ENCODE peak calls at places on chromosomes 2 and 18, in four cellular contexts. J is suprapubic skin, V is astrocyte of the cerebellum, I is AG04450. M is an unnamed sample.

GRCh38 chr2:20593072-20594034 is 57.5 kb downstream of the HS1BP3 start:
- DNase-seq in V (peak; percentile 75), J (peak; percentile 73), I (peak; percentile 59), M (peak; percentile 87)

GRCh38 chr2:52034706-52035105 is 1002.8 kb upstream of the NRXN1 start:
- DNase-seq in J (no peak), V (no peak), I (no peak), M (no peak)

GRCh38 chr2:163884416-163884815 is 148.6 kb upstream of the FIGN start:
- DNase-seq in I (no peak), V (no peak), J (no peak), M (no peak)

GRCh38 chr2:134173338-134174016 is 80.4 kb upstream of the MGAT5 start:
- DNase-seq in I (no peak), J (no peak), V (no peak), M (no peak)

GRCh38 chr2:46375566-46376125 is 78.4 kb downstream of the EPAS1 start:
- DNase-seq in V (no peak), J (no peak), I (no peak), M (peak; percentile 56)

GRCh38 chr2:145108959-145109710 is 589.2 kb upstream of the ZEB2 start:
- DNase-seq in V (no peak), I (no peak), J (no peak), M (no peak)

GRCh38 chr18:37277753-37278152 is 287.8 kb downstream of the CELF4 start:
- DNase-seq in J (no peak), I (no peak), V (no peak), M (no peak)

GRCh38 chr2:166494140-166494544 is at the start of gene SCN7A:
- DNase-seq in I (peak; percentile 67), J (peak; percentile 87), V (no peak), M (peak; percentile 68)

GRCh38 chr2:119225084-119225864 is 1.6 kb downstream of the STEAP3 start:
- DNase-seq in J (no peak), I (no peak), V (no peak), M (no peak)

GRCh38 chr18:36680042-36680441 is 148.8 kb downstream of the TPGS2 start:
- DNase-seq in I (no peak), V (no peak), J (no peak), M (no peak)

GRCh38 chr2:207467716-207468347 is 61.9 kb upstream of the CREB1 start:
- DNase-seq in J (no peak), V (peak; percentile 56), I (peak; percentile 63), M (no peak)

GRCh38 chr2:147082850-147083522 is 761.8 kb upstream of the ACVR2A start:
- DNase-seq in J (no peak), I (peak; percentile 32), V (peak; percentile 85), M (no peak)

GRCh38 chr2:10336283-10336682 is 33.6 kb downstream of the HPCAL1 start:
- DNase-seq in J (no peak), I (no peak), V (no peak), M (no peak)

GRCh38 chr18:54742654-54743053 is 85.6 kb upstream of the RAB27B start:
- DNase-seq in V (peak; percentile 100), J (no peak), I (peak; percentile 93), M (no peak)

GRCh38 chr2:169291517-169291916 is 70.8 kb downstream of the LRP2 start:
- DNase-seq in I (no peak), V (no peak), J (no peak), M (no peak)

GRCh38 chr2:237199082-237199481 is 113.4 kb downstream of the COPS8 start:
- DNase-seq in J (no peak), V (no peak), I (no peak), M (no peak)

GRCh38 chr2:66512626-66513025 is 77.7 kb downstream of the MEIS1 start:
- DNase-seq in J (no peak), V (no peak), I (no peak), M (no peak)

GRCh38 chr2:168137510-168138180 is 109.8 kb downstream of the STK39 start:
- DNase-seq in I (no peak), J (no peak), V (no peak), M (no peak)

GRCh38 chr2:134230885-134231284 is 23.0 kb upstream of the MGAT5 start:
- DNase-seq in I (no peak), V (no peak), J (no peak), M (no peak)

GRCh38 chr18:38940863-38941531 is 1375.4 kb upstream of the CELF4 start:
- DNase-seq in I (no peak), V (peak; percentile 15), J (no peak), M (no peak)

GRCh38 chr18:76357174-76357573 is 137.9 kb downstream of the ZNF516 start:
- DNase-seq in J (no peak), V (no peak), I (no peak), M (no peak)

GRCh38 chr2:232389327-232389726 is 10.8 kb downstream of the ALPP start:
- DNase-seq in J (no peak), V (peak; percentile 37), I (no peak), M (no peak)

GRCh38 chr2:56898986-56899385 is 715.2 kb downstream of the CCDC85A start:
- DNase-seq in J (no peak), V (no peak), I (no peak), M (no peak)

GRCh38 chr2:31666878-31667277 is 86.1 kb upstream of the SRD5A2 start:
- DNase-seq in J (no peak), V (no peak), I (no peak), M (no peak)

GRCh38 chr2:96158554-96158940 is 13.3 kb upstream of the DUSP2 start:
- DNase-seq in I (no peak), V (no peak), J (no peak), M (no peak)

GRCh38 chr2:138730497-138731030 is 49.6 kb downstream of the NXPH2 start:
- DNase-seq in I (no peak), V (no peak), J (no peak), M (no peak)

GRCh38 chr2:159658887-159659437 is 42.6 kb upstream of the BAZ2B start:
- DNase-seq in J (no peak), I (no peak), V (no peak), M (no peak)

GRCh38 chr2:235675678-235676535 is 182.1 kb downstream of the AGAP1 start:
- DNase-seq in V (peak; percentile 6), J (no peak), I (no peak), M (no peak)

GRCh38 chr2:158042666-158043065 is 59.0 kb upstream of the UPP2 start:
- DNase-seq in J (no peak), I (no peak), V (no peak), M (no peak)

GRCh38 chr2:37669500-37669899 is 1.9 kb downstream of the CDC42EP3 start:
- DNase-seq in I (no peak), V (no peak), J (no peak), M (no peak)
- H3K4me3 ChIP-seq in I (peak overlapping the region; percentile 90), V (peak overlapping the region; percentile 96), J (peak overlapping the region; percentile 68), M (peak overlapping the region; percentile 99)

GRCh38 chr18:31099490-31100230 is 2.6 kb downstream of the DSC2 start:
- DNase-seq in J (no peak), V (no peak), I (no peak), M (no peak)

GRCh38 chr18:31100598-31101147 is 1.5 kb downstream of the DSC2 start:
- DNase-seq in J (no peak), I (no peak), V (no peak), M (no peak)

GRCh38 chr18:31102020-31102684 is at the start of gene DSC2:
- DNase-seq in V (no peak), J (peak; percentile 79), I (no peak), M (peak; percentile 72)

GRCh38 chr18:31102941-31103340 is 720 bp upstream of the DSC2 start:
- DNase-seq in J (no peak), I (no peak), V (no peak), M (no peak)

DNA sequence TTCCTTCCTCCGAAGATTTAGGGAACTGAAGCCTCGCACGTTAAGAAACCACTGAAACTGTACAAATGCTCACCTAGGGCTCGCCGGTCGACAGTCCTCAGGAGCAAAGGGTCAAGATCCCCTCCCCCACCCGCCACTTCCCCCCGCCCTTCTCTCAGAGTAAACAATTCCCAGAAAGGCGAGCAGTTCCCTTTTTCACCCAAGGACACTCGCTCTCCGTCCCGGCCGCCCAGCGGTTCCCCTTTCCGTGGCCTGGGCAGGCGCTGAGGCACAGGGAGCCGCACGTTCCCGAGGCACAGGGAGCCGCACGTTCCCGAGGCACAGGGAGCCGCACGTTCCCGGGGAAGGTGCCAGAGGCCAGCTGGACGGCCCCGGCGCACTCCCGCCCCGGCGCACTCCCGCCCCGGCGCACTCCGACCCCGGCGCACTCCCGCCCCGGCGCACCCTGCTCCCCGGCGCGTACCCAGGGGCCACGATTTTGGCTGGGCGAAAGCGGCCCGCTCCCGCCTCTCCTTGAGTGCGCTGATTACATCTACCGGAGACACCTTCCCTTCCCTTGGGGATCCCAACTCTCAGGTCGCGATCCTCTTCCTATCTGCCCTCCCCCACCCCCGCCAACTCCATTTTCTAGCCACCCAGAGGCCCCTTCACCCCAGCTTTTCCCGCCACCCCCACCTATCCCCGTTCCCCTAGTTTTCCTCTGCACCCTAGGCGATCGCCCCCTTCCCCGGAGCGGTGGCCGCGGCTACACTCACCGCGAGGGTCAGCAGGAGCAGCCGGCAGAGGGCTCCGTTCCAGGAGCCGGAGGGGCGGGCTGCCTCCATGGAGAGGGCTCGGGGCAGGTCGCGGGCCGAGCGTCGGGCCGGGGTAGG is 837 bp downstream of the DSC2 start:
- DNase-seq in V (no peak), J (peak; percentile 83), I (no peak), M (peak; percentile 72)
- TF ChIP-seq CTCF in V (no peak), J (no peak), I (no peak), M (no peak)

DNA sequence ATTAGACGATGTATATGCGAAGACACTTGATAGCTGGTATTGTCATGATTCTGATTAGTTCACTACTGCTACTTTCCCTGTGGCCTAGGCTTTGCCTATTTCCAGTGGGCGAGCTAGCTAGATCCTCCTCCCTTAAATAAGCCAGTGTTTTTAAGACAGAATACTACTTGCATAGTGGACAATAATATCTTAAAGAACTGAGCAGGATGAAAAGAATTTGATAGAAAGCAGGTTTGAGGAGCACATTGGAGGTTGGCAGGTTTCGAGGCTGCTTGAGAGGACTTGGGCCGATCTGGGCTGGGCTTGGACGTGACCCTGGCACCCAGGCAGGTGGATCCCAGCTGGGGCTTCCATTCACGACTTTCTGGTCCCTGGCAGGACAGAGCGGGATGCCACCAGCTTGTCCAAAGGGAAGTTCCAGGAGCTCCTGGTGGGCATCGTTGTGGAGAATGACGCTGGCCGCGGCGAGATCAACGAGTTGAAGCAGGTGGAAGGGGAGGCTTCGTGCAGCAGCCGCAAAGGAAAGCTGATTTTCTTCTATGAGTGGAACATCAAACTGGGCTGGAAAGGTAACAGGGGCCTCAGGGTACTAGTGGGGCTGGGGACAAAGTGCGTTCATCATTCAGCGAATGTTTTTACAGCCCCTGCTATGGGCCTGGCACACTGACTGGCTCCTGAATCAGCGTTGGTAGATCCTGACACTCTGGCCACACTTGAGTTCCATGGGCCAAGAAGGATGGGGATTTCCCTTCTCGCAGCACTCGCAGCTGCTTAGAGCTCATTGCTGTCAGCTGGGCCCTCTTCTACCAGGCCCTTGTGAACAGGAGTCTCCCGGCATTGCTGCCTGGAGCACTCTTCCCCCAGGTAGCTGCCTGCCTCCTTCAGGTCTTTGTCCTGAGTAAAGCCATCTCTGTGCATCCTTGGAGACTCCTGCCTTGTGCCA is 16.9 kb downstream of the C2orf74 start:
- DNase-seq in J (no peak), V (no peak), I (no peak), M (peak; percentile 70)
- H3K4me3 ChIP-seq in J (peak overlapping the region; percentile 91), V (peak overlapping the region; percentile 1), I (peak overlapping the region; percentile 71), M (peak overlapping the region; percentile 95)

GRCh38 chr18:21632393-21632792 is 20.3 kb downstream of the SNRPD1 start:
- DNase-seq in I (no peak), J (no peak), V (no peak), M (no peak)
- TF ChIP-seq CTCF in I (no peak), J (no peak), V (no peak), M (no peak)